ENCODE peak calls at places on chromosomes 6 and 20, in seven cellular contexts. J is GM23338, X is body of pancreas, P is brain microvascular endothelial cell, Q is small intestine, B is psoas muscle, D is right lobe of liver. N is an unnamed sample.

GRCh38 chr20:63216849-63217471 is 1.0 kb upstream of the YTHDF1 start:
- DNase-seq in J (peak), X (no peak), P (no peak), Q (no peak), B (no peak), D (no peak), N (no peak)

GRCh38 chr20:12090920-12091319 is 173.2 kb downstream of the BTBD3 start:
- DNase-seq in J (no peak), X (no peak), P (no peak), Q (no peak), B (no peak), D (no peak), N (no peak)

GRCh38 chr6:151004415-151005024 is 139.0 kb downstream of the MTHFD1L start:
- DNase-seq in J (no peak), X (no peak), P (peak), Q (peak), B (no peak), D (no peak), N (peak)

GRCh38 chr6:41370488-41371111 is 35.2 kb downstream of the NCR2 start:
- DNase-seq in J (peak), X (no peak), P (no peak), Q (no peak), B (no peak), D (no peak), N (peak)

GRCh38 chr6:121828567-121828966 is 393.1 kb downstream of the GJA1 start:
- DNase-seq in J (no peak), X (no peak), P (no peak), Q (no peak), B (no peak), D (no peak), N (no peak)

GRCh38 chr6:88813045-88813444 is 150.4 kb downstream of the RNGTT start:
- DNase-seq in J (no peak), X (no peak), P (no peak), Q (no peak), B (no peak), D (no peak), N (no peak)

GRCh38 chr6:139081485-139081884 is 52.9 kb downstream of the ABRACL start:
- DNase-seq in J (no peak), X (no peak), P (no peak), Q (no peak), B (no peak), D (no peak), N (no peak)

GRCh38 chr20:50023116-50023802 is 40.5 kb downstream of the SNAI1 start:
- DNase-seq in J (no peak), X (no peak), P (no peak), Q (no peak), B (no peak), D (no peak), N (no peak)

GRCh38 chr6:12844284-12845223 is 128.0 kb downstream of the PHACTR1 start:
- DNase-seq in J (peak), X (no peak), P (peak), Q (peak), B (no peak), D (no peak), N (peak)

GRCh38 chr6:121765060-121765459 is 329.6 kb downstream of the GJA1 start:
- DNase-seq in J (no peak), X (no peak), P (no peak), Q (no peak), B (no peak), D (no peak), N (no peak)

GRCh38 chr6:152329640-152330202 is 307.4 kb downstream of the SYNE1 start:
- DNase-seq in J (no peak), X (no peak), P (no peak), Q (no peak), B (no peak), D (no peak), N (no peak)

GRCh38 chr6:7058250-7058923 is 49.4 kb upstream of the RREB1 start:
- DNase-seq in J (no peak), X (peak), P (peak), Q (peak), B (peak), D (peak), N (peak)

GRCh38 chr6:52475307-52475706 is 55.2 kb downstream of the EFHC1 start:
- DNase-seq in J (no peak), X (no peak), P (no peak), Q (no peak), B (no peak), D (no peak), N (no peak)

GRCh38 chr6:52640170-52640569 is 30.7 kb upstream of the TMEM14A start:
- DNase-seq in J (no peak), X (peak), P (peak), Q (peak), B (no peak), D (no peak), N (no peak)

GRCh38 chr6:116762235-116762634 is 3.3 kb downstream of the FAM162B start:
- DNase-seq in J (no peak), X (no peak), P (no peak), Q (no peak), B (no peak), D (no peak), N (no peak)
- H3K4me3 ChIP-seq in J (no peak), X (no peak), P (no peak), Q (no peak), B (no peak), D (no peak), N (no peak)

DNA sequence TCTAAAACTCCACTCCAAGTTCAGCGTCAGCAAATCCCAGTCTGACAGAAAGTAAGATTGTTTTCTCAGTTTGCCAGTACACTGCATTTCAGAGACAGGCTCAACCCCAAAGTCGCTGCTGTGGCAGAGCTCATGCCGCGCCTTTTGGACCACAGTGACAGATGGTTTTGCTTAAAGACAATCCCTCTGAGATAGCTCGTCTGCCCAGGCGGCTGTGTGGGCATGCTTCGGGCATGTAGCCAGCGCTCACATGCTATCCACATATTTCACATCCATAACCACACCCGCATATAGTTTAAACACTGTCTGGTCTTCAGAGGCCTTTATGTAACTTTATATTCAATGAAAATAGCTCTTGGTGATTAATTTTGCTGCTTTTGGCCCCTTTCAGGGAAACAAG is 14.7 kb upstream of the PXDC1 start:
- DNase-seq in J (no peak), X (no peak), P (no peak), Q (peak), B (no peak), D (no peak), N (peak)
- H3K27ac ChIP-seq in J (no peak), X (no peak), P (no peak), Q (no peak), B (no peak), D (no peak), N (no peak)

GRCh38 chr6:157763894-157764345 is 59.1 kb upstream of the SNX9 start:
- DNase-seq in J (no peak), X (no peak), P (no peak), Q (no peak), B (no peak), D (no peak), N (no peak)
- H3K4me3 ChIP-seq in J (no peak), X (no peak), P (no peak), Q (no peak), B (no peak), D (no peak), N (no peak)

GRCh38 chr6:61606500-61606899 is 679.5 kb downstream of the KHDRBS2 start:
- DNase-seq in J (peak), X (no peak), P (no peak), Q (no peak), B (no peak), D (no peak), N (no peak)
- H3K27ac ChIP-seq in J (peak), X (no peak), P (no peak), Q (no peak), B (no peak), D (no peak), N (no peak)

GRCh38 chr6:93829009-93829408 is 409.6 kb upstream of the EPHA7 start:
- DNase-seq in J (peak), X (no peak), P (no peak), Q (no peak), B (no peak), D (no peak), N (no peak)

GRCh38 chr6:93828553-93828952 is 409.2 kb upstream of the EPHA7 start:
- DNase-seq in J (peak), X (no peak), P (no peak), Q (no peak), B (no peak), D (no peak), N (no peak)

GRCh38 chr6:93823489-93823888 is 404.1 kb upstream of the EPHA7 start:
- DNase-seq in J (no peak), X (no peak), P (no peak), Q (no peak), B (no peak), D (no peak), N (no peak)

GRCh38 chr6:93827728-93828127 is 408.4 kb upstream of the EPHA7 start:
- DNase-seq in J (no peak), X (no peak), P (no peak), Q (no peak), B (no peak), D (no peak), N (no peak)

GRCh38 chr6:93825950-93826349 is 406.6 kb upstream of the EPHA7 start:
- DNase-seq in J (peak), X (no peak), P (no peak), Q (no peak), B (no peak), D (no peak), N (no peak)
- H3K4me3 ChIP-seq in J (no peak), X (no peak), P (no peak), Q (no peak), B (no peak), D (no peak), N (no peak)

GRCh38 chr20:40812415-40813212 is 123.6 kb upstream of the MAFB start:
- DNase-seq in J (no peak), X (no peak), P (no peak), Q (no peak), B (no peak), D (no peak), N (peak)

GRCh38 chr20:40813213-40813510 is 124.1 kb upstream of the MAFB start:
- DNase-seq in J (no peak), X (no peak), P (no peak), Q (no peak), B (no peak), D (no peak), N (no peak)

GRCh38 chr20:40814328-40814960 is 125.4 kb upstream of the MAFB start:
- DNase-seq in J (no peak), X (no peak), P (no peak), Q (no peak), B (no peak), D (no peak), N (no peak)

GRCh38 chr20:40815156-40816038 is 126.4 kb upstream of the MAFB start:
- DNase-seq in J (no peak), X (no peak), P (no peak), Q (no peak), B (no peak), D (no peak), N (no peak)

GRCh38 chr20:40813708-40814327 is 124.8 kb upstream of the MAFB start:
- DNase-seq in J (no peak), X (no peak), P (no peak), Q (no peak), B (no peak), D (no peak), N (no peak)
- H3K27ac ChIP-seq in J (no peak), X (no peak), P (no peak), Q (no peak), B (no peak), D (no peak), N (no peak)

N was measured in A673.